ENCODE peak calls at places on chromosomes 5 and 9, in five cellular contexts. E, C, X, L and N are unnamed samples.
A peak's percentile ranks its signal among the peaks of the same experiment; 100 is the strongest.

GRCh38 chr5:38831909-38832308 is 13.9 kb upstream of the OSMR start:
- DNase-seq in X (peak; percentile 41), L (no peak), E (no peak), C (no peak), N (no peak)

GRCh38 chr5:140391312-140391711 is 10.3 kb upstream of the ANKHD1 start:
- DNase-seq in L (no peak), C (no peak), E (peak; percentile 43), X (no peak), N (no peak)

GRCh38 chr5:38453506-38453905 is 102.9 kb downstream of the LIFR start:
- DNase-seq in X (no peak), C (peak; percentile 70), L (no peak), E (peak; percentile 7), N (no peak)

GRCh38 chr9:6152824-6153223 is 62.8 kb upstream of the IL33 start:
- DNase-seq in E (no peak), C (no peak), X (no peak), L (no peak), N (no peak)

GRCh38 chr9:32882616-32883015 is 99.3 kb downstream of the TMEM215 start:
- DNase-seq in C (no peak), L (no peak), X (no peak), E (no peak), N (no peak)

GRCh38 chr5:149416977-149417713 is 38.1 kb upstream of the IL17B start:
- DNase-seq in L (no peak), X (no peak), E (no peak), C (no peak), N (no peak)

GRCh38 chr9:136202449-136203405 is 2.2 kb downstream of the LHX3 start:
- DNase-seq in E (no peak), C (no peak), L (no peak), X (peak; percentile 12), N (no peak)

GRCh38 chr5:140133514-140134167 is 7.9 kb downstream of the IGIP start:
- DNase-seq in L (no peak), E (no peak), X (no peak), C (no peak), N (no peak)

GRCh38 chr5:157148734-157149615 is 6.3 kb upstream of the MED7 start:
- DNase-seq in E (no peak), C (no peak), X (peak; percentile 77), L (peak; percentile 73), N (no peak)

GRCh38 chr5:107272509-107272908 is 398.2 kb downstream of the EFNA5 start:
- DNase-seq in E (no peak), C (no peak), X (no peak), L (no peak), N (no peak)

GRCh38 chr9:110126986-110127864 is 80.7 kb downstream of the C9orf152 start:
- DNase-seq in C (no peak), X (no peak), E (no peak), L (no peak), N (no peak)

GRCh38 chr5:160978944-160979343 is 126.9 kb upstream of the ATP10B start:
- DNase-seq in C (no peak), L (no peak), E (no peak), X (no peak), N (no peak)

GRCh38 chr5:68239485-68239884 is 23.9 kb downstream of the PIK3R1 start:
- DNase-seq in E (peak; percentile 59), L (peak; percentile 90), C (no peak), X (peak; percentile 24), N (peak; percentile 69)

GRCh38 chr9:126633881-126634558 is 20.3 kb downstream of the LMX1B start:
- DNase-seq in L (no peak), E (no peak), X (no peak), C (no peak), N (no peak)

GRCh38 chr5:136511046-136511445 is 145.7 kb upstream of the TRPC7 start:
- DNase-seq in L (no peak), C (no peak), X (peak; percentile 22), E (no peak), N (no peak)

DNA sequence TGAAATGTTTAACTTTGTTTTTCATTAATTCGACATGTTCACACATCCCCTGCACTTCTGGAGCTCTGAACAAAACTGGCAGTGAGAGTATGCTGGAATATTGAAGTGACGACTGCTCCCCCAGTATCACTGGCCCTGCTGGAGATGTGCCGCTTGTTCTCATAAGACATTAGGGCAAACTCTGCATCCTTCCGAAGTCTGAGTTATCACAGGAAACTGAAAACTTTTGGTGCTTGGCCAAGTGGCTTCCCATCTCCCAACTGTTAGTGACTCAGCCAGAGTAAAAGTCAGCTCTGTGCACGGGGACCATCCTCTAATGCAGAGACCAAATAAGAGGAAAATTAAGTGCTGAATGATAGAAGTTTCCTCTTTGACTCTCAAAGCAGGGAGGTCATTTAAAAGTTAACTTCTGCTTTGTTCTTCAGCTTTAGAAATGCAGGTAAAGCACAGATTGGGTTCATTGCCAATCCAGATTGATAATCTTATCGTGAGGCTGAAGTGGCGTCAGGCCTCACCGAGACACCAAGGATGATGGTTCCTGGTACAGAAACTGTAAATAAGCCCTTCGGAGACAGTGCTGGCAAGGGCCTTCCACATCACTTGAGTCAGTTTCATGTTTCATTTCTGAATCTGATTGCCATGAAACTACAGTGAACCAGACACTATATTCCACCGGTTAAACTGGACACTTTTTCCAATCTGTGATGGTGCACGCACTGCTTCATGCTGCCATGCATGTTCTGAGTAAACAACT is 336.4 kb downstream of the GLIS3 start:
- DNase-seq in X (no peak), C (no peak), L (no peak), E (no peak), N (no peak)
- TF ChIP-seq POLR2AphosphoS5 in X (no peak), C (no peak), L (no peak), E (no peak), N (no peak)

GRCh38 chr5:111983459-111983858 is 226.5 kb upstream of the NREP start:
- DNase-seq in E (no peak), X (no peak), C (no peak), L (no peak), N (no peak)

DNA sequence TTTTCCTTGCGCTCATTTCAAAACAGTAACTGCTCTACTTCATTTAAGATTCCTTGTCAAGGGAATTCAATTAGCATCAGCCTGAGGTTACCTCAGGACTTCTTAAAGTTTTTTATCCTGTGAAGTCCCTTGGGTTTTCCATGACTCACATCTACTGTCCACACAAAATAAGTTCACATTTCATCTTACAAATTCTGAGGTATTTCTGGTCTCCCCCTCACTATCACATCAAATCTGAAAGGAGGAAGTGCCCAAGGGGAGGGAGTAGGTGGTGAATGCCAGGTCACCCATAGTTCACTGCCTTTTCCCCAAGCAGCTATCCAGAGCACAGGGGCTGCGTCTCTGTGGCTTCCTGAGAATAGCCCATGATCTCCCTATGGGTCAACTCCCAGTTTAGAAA is 227.1 kb upstream of the NREP start:
- DNase-seq in E (no peak), C (no peak), X (no peak), L (no peak), N (no peak)
- H3K27ac ChIP-seq in E (no peak overlapping the region), C (no peak overlapping the region), X (no peak overlapping the region), L (no peak overlapping the region), N (no peak overlapping the region)

GRCh38 chr9:20305457-20305856 is 316.8 kb downstream of the MLLT3 start:
- DNase-seq in E (no peak), X (no peak), L (no peak), C (no peak), N (no peak)

GRCh38 chr9:20304001-20304400 is 318.3 kb downstream of the MLLT3 start:
- DNase-seq in L (no peak), X (no peak), E (no peak), C (no peak), N (no peak)

GRCh38 chr9:20302229-20302628 is 320.1 kb downstream of the MLLT3 start:
- DNase-seq in C (no peak), L (no peak), E (no peak), X (no peak), N (no peak)

GRCh38 chr9:20300430-20301115 is 321.7 kb downstream of the MLLT3 start:
- DNase-seq in C (no peak), E (no peak), X (no peak), L (no peak), N (no peak)

DNA sequence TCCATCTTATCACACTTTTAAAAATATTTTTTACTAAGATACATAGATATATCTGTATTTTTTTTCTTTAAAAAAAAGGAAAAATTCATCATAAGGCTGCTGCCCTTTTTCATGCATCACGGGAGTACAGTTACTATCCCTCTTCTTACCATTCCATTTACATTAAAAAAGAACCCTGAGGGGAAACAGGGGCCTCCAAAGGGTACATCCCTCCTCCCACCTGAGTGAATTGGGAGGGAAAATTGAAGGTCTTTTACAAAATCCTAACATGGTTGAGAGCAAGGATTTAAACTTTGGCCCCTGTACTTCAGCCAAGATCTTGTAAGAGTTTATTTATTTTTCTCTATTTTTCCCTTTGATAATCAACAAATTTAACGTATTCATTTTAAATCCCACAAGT is 319.2 kb downstream of the MLLT3 start:
- DNase-seq in X (no peak), C (no peak), E (no peak), L (no peak), N (no peak)
- TF ChIP-seq POLR2AphosphoS5 in X (no peak), C (no peak), E (no peak), L (no peak), N (no peak)

GRCh38 chr9:96619491-96620154 is at the start of gene CDC14B:
- DNase-seq in L (peak; percentile 92), E (peak; percentile 5), C (peak; percentile 91), X (peak; percentile 91), N (peak; percentile 92)
- H3K27ac ChIP-seq in L (peak within 1 kb of the TSS; percentile 86), E (no peak within 1 kb of the TSS), C (peak within 1 kb of the TSS; percentile 75), X (no peak within 1 kb of the TSS), N (peak within 1 kb of the TSS; percentile 83)

GRCh38 chr9:121322037-121322736 is 47.9 kb downstream of the STOM start:
- DNase-seq in L (no peak), E (peak; percentile 21), C (no peak), X (no peak), N (no peak)
- TF ChIP-seq POLR2AphosphoS5 in L (peak; percentile 11), E (no peak), C (no peak), X (no peak), N (no peak)

DNA sequence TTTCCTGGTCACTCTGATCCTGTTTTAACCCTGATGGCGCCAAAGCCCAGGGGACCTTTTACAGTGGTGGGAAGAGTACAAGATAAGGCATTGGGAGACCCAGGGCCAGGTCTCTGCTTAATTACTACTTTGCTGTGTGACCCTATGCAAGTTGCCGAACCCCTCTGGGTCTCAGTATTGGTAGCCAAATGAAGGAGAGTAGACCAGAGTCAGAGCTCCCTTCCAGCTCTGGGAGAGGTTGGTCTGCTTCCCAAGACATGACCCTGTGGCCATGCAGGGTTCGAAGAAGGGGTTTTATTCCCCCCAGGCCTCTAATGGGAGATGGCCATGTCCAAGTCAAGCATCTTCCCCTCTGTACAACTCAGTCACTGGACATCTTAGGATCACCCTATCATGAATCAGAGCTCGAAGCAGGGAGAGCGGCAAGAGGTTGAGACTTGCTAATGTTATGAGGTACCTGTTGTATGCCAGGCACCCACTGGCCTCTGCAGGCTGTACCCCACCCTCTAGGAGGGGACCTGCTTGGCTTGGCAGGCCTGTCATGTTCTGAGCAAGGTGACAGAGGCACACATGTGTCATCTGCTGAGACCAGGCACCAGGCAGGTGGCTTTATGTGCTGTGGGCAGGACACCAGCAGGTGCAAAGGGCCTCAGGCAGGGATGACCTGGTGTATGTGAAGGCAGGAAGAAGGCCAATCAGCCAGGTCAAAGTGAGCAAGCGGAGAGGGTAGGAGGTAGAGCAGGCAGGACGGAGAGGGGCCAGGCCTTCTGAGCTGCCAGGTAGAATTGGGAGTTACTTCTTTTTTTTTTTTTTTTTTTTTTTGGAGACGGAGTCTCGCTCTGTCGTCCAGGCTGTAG is 60.5 kb upstream of the RPL26L1 start:
- DNase-seq in X (no peak), E (no peak), C (no peak), L (no peak), N (no peak)
- H3K27ac ChIP-seq in X (no peak overlapping the region), E (no peak overlapping the region), C (peak overlapping the region; percentile 95), L (peak overlapping the region; percentile 84), N (peak overlapping the region; percentile 87)